ENCODE peak calls at places on chromosomes 2 and 18, in ten cellular contexts. U is prostate gland; C is cardiac muscle cell; X is MCF 10A; T is AG10803; J is fibroblast of villous mesenchyme; V is PC-3; E is activated CD8-positive, alpha-beta T cell treated with anti-CD3 and anti-CD28 coated beads for 36 hours; Y is colonic mucosa; I is type B pancreatic cell. N is an unnamed sample.

GRCh38 chr18:54117853-54118773 is 106.4 kb downstream of the MBD2 start:
- DNase-seq in U (no peak), C (peak; percentile 69), X (no peak), T (peak; percentile 63), J (peak; percentile 20), V (no peak), E (no peak), Y (no peak), I (no peak), N (no peak)

GRCh38 chr2:68206779-68207178 is 45.6 kb downstream of the PPP3R1 start:
- DNase-seq in U (no peak), C (no peak), X (no peak), T (no peak), J (no peak), V (no peak), E (no peak), Y (no peak), I (no peak), N (no peak)

GRCh38 chr2:216490061-216490460 is 8.6 kb upstream of the RPL37A start:
- DNase-seq in U (no peak), C (peak; percentile 61), X (peak; percentile 63), T (peak; percentile 83), J (peak; percentile 67), V (peak; percentile 68), E (no peak), Y (no peak), I (no peak), N (no peak)

GRCh38 chr18:2968559-2968958 is 44.4 kb downstream of the LPIN2 start:
- DNase-seq in U (no peak), C (no peak), X (no peak), T (no peak), J (peak; percentile 17), V (no peak), E (no peak), Y (no peak), I (no peak), N (no peak)

GRCh38 chr2:96856776-96857673 is 791 bp downstream of the ANKRD39 start:
- DNase-seq in U (no peak), C (no peak), X (no peak), T (no peak), J (no peak), V (peak; percentile 48), E (peak; percentile 59), Y (peak; percentile 58), I (no peak), N (no peak)

GRCh38 chr2:181805228-181806038 is 86.1 kb upstream of the ITPRID2 start:
- DNase-seq in U (no peak), C (peak; percentile 50), X (no peak), T (peak; percentile 88), J (peak; percentile 89), V (no peak), E (no peak), Y (no peak), I (no peak), N (no peak)

GRCh38 chr2:226611944-226612318 is 187.7 kb downstream of the IRS1 start:
- DNase-seq in U (no peak), C (no peak), X (peak; percentile 73), T (peak; percentile 26), J (peak; percentile 25), V (peak; percentile 97), E (no peak), Y (no peak), I (no peak), N (no peak)

GRCh38 chr2:56729212-56729611 is 545.4 kb downstream of the CCDC85A start:
- DNase-seq in U (no peak), C (peak; percentile 34), X (peak; percentile 20), T (peak; percentile 26), J (peak; percentile 20), V (no peak), E (no peak), Y (no peak), I (no peak), N (no peak)

GRCh38 chr2:42117182-42117579 is 52.0 kb upstream of the EML4 start:
- DNase-seq in U (no peak), C (no peak), X (no peak), T (no peak), J (no peak), V (no peak), E (no peak), Y (no peak), I (no peak), N (no peak)

GRCh38 chr2:140274891-140275290 is 1494.7 kb upstream of the NXPH2 start:
- DNase-seq in U (no peak), C (no peak), X (no peak), T (no peak), J (no peak), V (no peak), E (no peak), Y (no peak), I (no peak), N (no peak)

GRCh38 chr2:152016175-152017120 is 82.4 kb downstream of the CACNB4 start:
- DNase-seq in U (no peak), C (no peak), X (no peak), T (no peak), J (no peak), V (no peak), E (no peak), Y (no peak), I (no peak), N (no peak)

DNA sequence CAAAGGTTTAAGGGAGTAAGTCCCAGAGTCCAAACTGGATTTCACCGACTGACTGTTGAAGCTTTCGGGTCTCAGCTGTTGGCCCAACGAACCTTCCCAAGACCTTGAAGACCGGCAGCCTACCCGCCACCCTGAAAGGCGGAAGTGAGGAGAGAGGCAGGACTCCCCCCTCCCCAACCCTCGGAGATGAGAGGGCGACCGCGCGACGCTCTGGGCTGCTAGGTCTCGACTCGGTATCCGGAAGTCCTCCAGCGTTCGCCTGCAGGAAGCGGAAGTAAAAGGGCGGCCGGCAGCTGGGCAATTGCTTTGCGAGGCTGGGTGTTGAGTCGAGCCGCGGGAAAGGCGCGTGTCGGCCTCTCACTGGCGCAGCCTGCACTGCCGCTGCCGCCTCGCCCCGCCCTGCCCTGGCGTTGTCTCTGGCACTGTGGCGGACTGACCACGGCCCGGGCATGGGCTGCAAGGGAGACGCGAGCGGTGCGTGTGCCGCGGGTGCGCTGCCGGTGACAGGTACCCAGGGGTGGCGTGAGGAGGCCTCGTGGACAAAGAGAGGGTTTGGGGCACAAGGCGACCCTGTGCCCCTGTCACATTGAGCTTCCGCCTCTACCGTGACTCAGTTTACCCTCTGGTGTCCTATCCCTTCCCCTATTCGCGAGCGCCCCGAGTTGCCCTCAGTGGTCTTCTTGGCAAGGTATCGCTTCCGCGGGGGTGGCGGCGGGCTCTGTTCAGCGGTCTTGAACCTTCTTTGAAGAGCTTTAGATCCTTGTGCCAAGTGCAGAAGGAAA is at the start of gene UGGT1:
- DNase-seq in U (peak; percentile 89), C (peak; percentile 99), X (peak; percentile 97), T (peak; percentile 97), J (peak; percentile 98), V (peak; percentile 97), E (peak; percentile 97), Y (peak; percentile 96), I (peak; percentile 93), N (peak; percentile 96)
- TF ChIP-seq CTCF in U (no peak), C (no peak), X (no peak), T (no peak), J (no peak), V (no peak), E (no peak), Y (no peak), I (no peak), N (no peak)

GRCh38 chr2:101151859-101152194 is 645 bp upstream of the TBC1D8 start:
- DNase-seq in U (peak; percentile 28), C (no peak), X (no peak), T (no peak), J (no peak), V (peak; percentile 24), E (peak; percentile 11), Y (no peak), I (no peak), N (no peak)

GRCh38 chr2:101151141-101151858 is at the start of gene TBC1D8:
- DNase-seq in U (peak; percentile 79), C (peak; percentile 87), X (peak; percentile 82), T (peak; percentile 71), J (peak; percentile 84), V (peak; percentile 85), E (peak; percentile 56), Y (peak; percentile 90), I (peak; percentile 88), N (peak; percentile 94)

GRCh38 chr2:101149241-101150192 is 1.7 kb downstream of the TBC1D8 start:
- DNase-seq in U (peak; percentile 41), C (no peak), X (peak; percentile 78), T (no peak), J (no peak), V (peak; percentile 70), E (no peak), Y (no peak), I (no peak), N (no peak)

GRCh38 chr2:101148777-101149176 is 2.4 kb downstream of the TBC1D8 start:
- DNase-seq in U (no peak), C (no peak), X (no peak), T (no peak), J (no peak), V (no peak), E (no peak), Y (no peak), I (no peak), N (no peak)

GRCh38 chr2:101150306-101151140 is 659 bp downstream of the TBC1D8 start:
- DNase-seq in U (peak; percentile 35), C (peak; percentile 13), X (no peak), T (no peak), J (peak; percentile 23), V (peak; percentile 22), E (peak; percentile 15), Y (peak; percentile 43), I (no peak), N (peak; percentile 71)
- TF ChIP-seq CTCF in U (peak; percentile 26), C (no peak), X (no peak), T (no peak), J (no peak), V (no peak), E (no peak), Y (no peak), I (no peak), N (no peak)

GRCh38 chr18:12657849-12658829 is at the start of gene SPIRE1:
- DNase-seq in U (peak; percentile 67), C (peak; percentile 79), X (peak; percentile 68), T (peak; percentile 75), J (peak; percentile 67), V (peak; percentile 74), E (peak; percentile 37), Y (peak; percentile 68), I (peak; percentile 75), N (peak; percentile 87)
- TF ChIP-seq CTCF in U (no peak), C (no peak), X (no peak), T (no peak), J (peak; percentile 9), V (peak; percentile 17), E (no peak), Y (no peak), I (no peak), N (no peak)

DNA sequence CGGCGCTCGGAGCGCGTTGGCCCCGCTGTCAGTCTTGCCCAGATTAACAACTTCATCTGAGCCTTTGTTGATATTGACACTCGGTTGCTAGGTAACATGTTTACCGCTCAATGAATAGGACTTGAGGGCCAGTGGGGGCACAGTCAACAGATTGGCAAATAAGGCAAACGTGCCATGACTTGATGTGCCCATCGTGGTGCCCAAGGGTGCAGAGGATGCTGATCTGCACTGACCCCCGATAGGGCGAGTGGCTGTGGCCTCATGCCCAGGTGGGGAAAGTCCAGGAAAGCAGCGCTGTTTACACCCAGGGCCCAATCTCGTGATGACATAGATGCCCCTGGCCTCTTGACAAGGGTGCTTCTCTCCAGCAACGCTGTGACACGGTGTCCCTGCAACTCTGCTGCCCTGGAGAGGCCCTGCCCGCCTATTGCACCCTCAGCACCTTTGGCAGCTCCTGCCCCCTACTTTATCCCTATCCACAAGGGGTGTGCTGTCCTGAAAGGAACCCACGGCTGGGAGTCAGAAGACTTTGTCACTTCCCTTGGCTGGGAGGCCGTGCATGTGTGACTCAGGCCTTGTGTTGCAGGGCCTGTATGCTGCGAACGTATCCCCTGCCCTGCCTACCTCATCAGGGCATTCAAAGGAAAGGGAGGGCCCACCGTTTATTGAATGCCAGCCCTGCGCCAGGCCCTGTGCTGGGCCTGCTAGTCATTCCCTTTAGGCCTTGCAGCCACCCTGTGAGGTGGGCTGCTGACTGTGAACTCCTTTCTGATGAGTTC is 158.0 kb downstream of the INHBB start:
- DNase-seq in U (no peak), C (no peak), X (peak; percentile 32), T (peak; percentile 53), J (no peak), V (peak; percentile 67), E (no peak), Y (no peak), I (no peak), N (no peak)
- TF ChIP-seq CTCF in U (no peak), C (no peak), X (no peak), T (no peak), J (no peak), V (no peak), E (no peak), Y (no peak), I (no peak), N (no peak)

N was measured in GM20000.